ENCODE peak calls at places on chromosomes 12 and 14, in seven cellular contexts. K, C, S, F, G, L and B are unnamed samples.

GRCh38 chr12:126588586-126589249 is 1523.5 kb downstream of the AACS start:
- DNase-seq in S (no peak), K (no peak), L (no peak), F (peak), C (no peak), G (no peak), B (no peak)

GRCh38 chr14:53411110-53411509 is 258.0 kb upstream of the DDHD1 start:
- DNase-seq in S (no peak), F (peak), K (no peak), C (no peak), G (no peak), L (no peak), B (no peak)

GRCh38 chr12:100337299-100337698 is 19.6 kb upstream of the SLC17A8 start:
- DNase-seq in F (no peak), G (no peak), K (no peak), C (no peak), S (no peak), L (no peak), B (no peak)

GRCh38 chr14:71365305-71365865 is 458.1 kb downstream of the PCNX1 start:
- DNase-seq in G (no peak), S (no peak), K (no peak), L (no peak), F (peak), C (no peak), B (no peak)

GRCh38 chr12:81077686-81078441 is at the start of gene ACSS3:
- DNase-seq in L (peak), S (no peak), G (peak), F (peak), K (peak), C (no peak), B (no peak)

GRCh38 chr14:35229495-35230089 is 62.6 kb upstream of the PSMA6 start:
- DNase-seq in K (no peak), C (peak), F (no peak), G (no peak), L (peak), S (no peak), B (no peak)

GRCh38 chr14:100782516-100783320 is 43.2 kb upstream of the MEG3 start:
- DNase-seq in G (no peak), F (no peak), S (no peak), C (no peak), K (peak), L (peak), B (no peak)

GRCh38 chr14:26403760-26404159 is 194.1 kb downstream of the NOVA1 start:
- DNase-seq in G (no peak), F (peak), L (no peak), K (no peak), S (no peak), C (no peak), B (no peak)

GRCh38 chr14:65632487-65632886 is 220.0 kb downstream of the FUT8 start:
- DNase-seq in C (no peak), S (no peak), K (no peak), G (no peak), F (no peak), L (no peak), B (no peak)

GRCh38 chr12:64609543-64610091 is 678 bp upstream of the RASSF3 start:
- DNase-seq in L (no peak), F (peak), C (peak), S (no peak), G (no peak), K (no peak), B (peak)

GRCh38 chr12:108980831-108981618 is 39.8 kb downstream of the SVOP start:
- DNase-seq in F (peak), G (no peak), K (no peak), L (no peak), C (no peak), S (no peak), B (no peak)

GRCh38 chr14:94636744-94637412 is 24.7 kb downstream of the SERPINA3 start:
- DNase-seq in L (peak), C (no peak), F (no peak), G (no peak), K (no peak), S (no peak), B (no peak)

GRCh38 chr14:52447236-52447635 is 105.1 kb downstream of the TXNDC16 start:
- DNase-seq in C (no peak), F (no peak), L (no peak), S (no peak), K (no peak), G (no peak), B (no peak)

GRCh38 chr12:91529829-91530228 is 347.2 kb upstream of the DCN start:
- DNase-seq in S (no peak), C (no peak), G (no peak), L (no peak), K (no peak), F (peak), B (peak)

GRCh38 chr12:7959278-7960063 is 23.5 kb upstream of the SLC2A3 start:
- DNase-seq in L (peak), G (peak), S (peak), C (peak), F (no peak), K (no peak), B (peak)

GRCh38 chr12:1747609-1748008 is 56.7 kb downstream of the ADIPOR2 start:
- DNase-seq in G (no peak), L (no peak), S (no peak), C (no peak), K (no peak), F (no peak), B (no peak)

GRCh38 chr14:92544051-92544730 is 30.6 kb downstream of the RIN3 start:
- DNase-seq in S (no peak), G (no peak), F (no peak), K (no peak), L (no peak), C (no peak), B (no peak)

GRCh38 chr12:75389706-75390105 is 1.2 kb upstream of the GLIPR1L2 start:
- DNase-seq in C (peak), K (no peak), L (no peak), G (no peak), S (no peak), F (no peak), B (no peak)

GRCh38 chr14:22517117-22517720 is 71.8 kb downstream of the DAD1 start:
- DNase-seq in G (no peak), K (no peak), C (no peak), S (no peak), L (no peak), F (no peak), B (no peak)

GRCh38 chr12:131808744-131809371 is 19.3 kb upstream of the MMP17 start:
- DNase-seq in F (no peak), K (no peak), G (no peak), L (no peak), C (no peak), S (peak), B (no peak)

GRCh38 chr14:75812592-75812991 is 151.5 kb downstream of the TTLL5 start:
- DNase-seq in L (no peak), K (no peak), G (no peak), S (no peak), F (no peak), C (no peak), B (no peak)
- H3K9ac ChIP-seq in L (no peak), K (no peak), G (no peak), S (no peak), F (no peak), C (no peak), B (no peak)

GRCh38 chr12:57119294-57119693 is 8.1 kb upstream of the STAT6 start:
- DNase-seq in C (no peak), K (no peak), L (no peak), S (no peak), F (no peak), G (no peak), B (no peak)

GRCh38 chr12:57119694-57120093 is 8.5 kb upstream of the STAT6 start:
- DNase-seq in G (no peak), K (no peak), L (no peak), C (no peak), F (no peak), S (no peak), B (no peak)

GRCh38 chr12:57123813-57124212 is 4.5 kb upstream of the LRP1 start:
- DNase-seq in K (no peak), L (no peak), S (no peak), F (no peak), G (no peak), C (no peak), B (no peak)

GRCh38 chr12:57116580-57117281 is 5.6 kb upstream of the STAT6 start:
- DNase-seq in S (no peak), F (no peak), C (no peak), L (no peak), K (no peak), G (no peak), B (no peak)

GRCh38 chr12:57118711-57119271 is 7.6 kb upstream of the STAT6 start:
- DNase-seq in F (no peak), K (no peak), S (no peak), L (no peak), C (no peak), G (no peak), B (peak)
- H3K27ac ChIP-seq in F (no peak), K (no peak), S (no peak), L (no peak), C (no peak), G (no peak), B (peak)

GRCh38 chr12:130587966-130588365 is 128.1 kb downstream of the RIMBP2 start:
- DNase-seq in L (no peak), C (no peak), K (no peak), S (no peak), F (no peak), G (no peak), B (no peak)
- H3K9ac ChIP-seq in L (no peak), C (no peak), K (no peak), S (no peak), F (no peak), G (no peak), B (no peak)

GRCh38 chr14:99571303-99571986 is 32.6 kb downstream of the CCDC85C start:
- DNase-seq in L (no peak), C (no peak), K (no peak), G (no peak), F (no peak), S (no peak), B (no peak)
- H3K27ac ChIP-seq in L (peak), C (no peak), K (no peak), G (no peak), F (no peak), S (no peak), B (no peak)

GRCh38 chr12:53757095-53757770 is 5.5 kb upstream of the CISTR start:
- DNase-seq in F (peak), G (peak), S (no peak), K (peak), L (peak), C (peak), B (peak)
- H3K9ac ChIP-seq in F (no peak), G (no peak), S (peak), K (no peak), L (no peak), C (no peak), B (no peak)

GRCh38 chr14:61463664-61464063 is 142.3 kb downstream of the PRKCH start:
- DNase-seq in F (no peak), L (no peak), K (no peak), C (no peak), G (no peak), S (no peak), B (no peak)

GRCh38 chr14:61460063-61460462 is 138.7 kb downstream of the PRKCH start:
- DNase-seq in L (no peak), K (no peak), S (no peak), F (no peak), G (no peak), C (no peak), B (no peak)

GRCh38 chr14:61461808-61462275 is 140.5 kb downstream of the PRKCH start:
- DNase-seq in G (no peak), C (peak), K (no peak), L (peak), S (no peak), F (peak), B (peak)

GRCh38 chr14:61460853-61461611 is 139.7 kb downstream of the PRKCH start:
- DNase-seq in C (peak), L (peak), F (no peak), G (no peak), S (no peak), K (no peak), B (peak)

GRCh38 chr14:61462566-61463195 is 141.3 kb downstream of the PRKCH start:
- DNase-seq in C (no peak), F (peak), L (peak), K (no peak), G (no peak), S (no peak), B (peak)
- H3K27ac ChIP-seq in C (no peak), F (peak), L (no peak), K (no peak), G (no peak), S (no peak), B (no peak)

GRCh38 chr12:84924956-84925355 is 12.4 kb upstream of the SLC6A15 start:
- DNase-seq in C (no peak), L (no peak), F (peak), K (no peak), G (no peak), S (no peak), B (peak)
- H3K9ac ChIP-seq in C (no peak), L (no peak), F (no peak), K (no peak), G (no peak), S (no peak), B (peak)

DNA sequence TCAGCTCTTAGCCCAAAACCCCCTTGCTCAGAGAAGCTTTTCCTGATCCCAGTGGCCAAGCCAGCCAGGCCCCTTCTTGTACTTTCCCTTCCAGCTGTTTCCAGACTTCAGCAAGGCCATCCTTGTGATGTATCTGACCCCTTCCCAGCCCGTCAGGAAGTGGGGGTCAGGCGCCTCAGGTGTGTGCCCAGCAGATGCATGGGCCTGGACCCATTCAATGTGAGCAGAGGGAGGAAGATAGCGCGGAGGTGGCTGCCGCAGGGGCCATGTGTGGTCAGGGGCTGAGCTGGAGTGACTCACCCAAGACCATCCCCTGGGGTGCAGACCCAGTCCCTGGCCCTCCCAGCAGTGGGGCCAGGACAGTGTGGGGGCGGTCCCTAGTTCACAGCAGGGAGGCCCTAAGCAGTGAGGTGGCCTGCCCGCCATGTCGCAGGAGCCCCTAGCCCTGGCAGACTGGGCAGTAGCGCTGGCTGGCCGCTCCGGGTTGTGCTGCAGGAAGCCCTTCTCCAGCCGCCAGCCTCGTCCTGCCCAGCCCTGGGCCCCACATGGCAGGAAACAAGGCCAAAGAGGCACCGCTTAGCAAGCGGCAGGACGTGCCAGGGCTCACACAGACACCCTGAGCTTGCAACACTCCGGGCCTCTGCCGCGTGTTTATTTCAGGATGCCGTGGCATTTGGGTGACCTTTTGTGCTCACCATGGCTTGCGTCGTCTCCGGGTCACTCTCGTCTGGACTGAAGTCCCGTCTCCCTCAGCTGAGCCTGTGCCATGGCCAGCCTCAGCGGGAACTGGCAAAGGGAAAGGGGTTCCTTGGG is 12.0 kb downstream of the ADSS1 start:
- DNase-seq in K (peak), F (no peak), C (no peak), L (peak), S (no peak), G (no peak), B (peak)
- H3K27ac ChIP-seq in K (peak), F (no peak), C (no peak), L (peak), S (no peak), G (no peak), B (no peak)

GRCh38 chr12:112333030-112333429 is 49.2 kb downstream of the HECTD4 start:
- DNase-seq in K (no peak), L (no peak), S (no peak), G (no peak), C (no peak), F (no peak), B (no peak)

GRCh38 chr12:112328411-112329124 is 53.7 kb downstream of the HECTD4 start:
- DNase-seq in S (no peak), G (no peak), L (no peak), K (no peak), C (no peak), F (no peak), B (no peak)

GRCh38 chr12:112327209-112327930 is 54.9 kb downstream of the HECTD4 start:
- DNase-seq in G (no peak), K (no peak), F (no peak), S (no peak), C (no peak), L (no peak), B (no peak)

DNA sequence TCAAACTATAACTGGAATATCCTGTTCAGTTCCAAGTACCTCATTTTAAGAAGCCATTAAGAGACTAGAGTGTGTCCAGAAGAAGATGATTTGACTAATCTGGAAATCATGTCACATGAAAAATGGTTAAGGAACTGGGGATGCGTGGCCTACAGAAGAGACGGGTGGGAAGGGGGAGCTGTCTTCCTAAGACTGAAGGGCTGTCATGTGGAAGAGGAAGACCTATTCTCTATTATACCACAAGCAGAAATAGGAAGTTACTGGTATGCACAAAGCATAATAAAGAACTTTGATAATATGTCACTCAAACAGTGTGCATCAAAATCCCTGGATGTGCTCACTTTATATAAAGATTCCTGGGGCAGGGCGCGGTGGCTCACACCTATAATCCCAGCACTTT is 50.3 kb downstream of the HECTD4 start:
- DNase-seq in L (no peak), S (no peak), F (no peak), C (no peak), K (no peak), G (no peak), B (no peak)
- H3K9ac ChIP-seq in L (no peak), S (no peak), F (no peak), C (no peak), K (no peak), G (no peak), B (no peak)

GRCh38 chr12:105725054-105725453 is 394.6 kb downstream of the C12orf75 start:
- DNase-seq in G (no peak), L (no peak), F (peak), K (no peak), C (no peak), S (no peak), B (no peak)
- H3K27ac ChIP-seq in G (no peak), L (no peak), F (no peak), K (no peak), C (no peak), S (no peak), B (no peak)